ENCODE peak calls at places on chromosomes 5 and 9, in five cellular contexts. C is non-pigmented ciliary epithelial cell; N is PC-3; Y is CD4-positive, alpha-beta T cell; W is GM19239. U is an unnamed sample.

GRCh38 chr9:95606951-95607350 is 90.2 kb upstream of the PTCH1 start:
- DNase-seq in C (no peak), N (no peak), Y (no peak), W (no peak), U (no peak)

GRCh38 chr9:2216591-2216990 is 201.4 kb downstream of the SMARCA2 start:
- DNase-seq in C (no peak), N (peak), Y (no peak), W (no peak), U (no peak)

GRCh38 chr5:143427122-143427735 is 23.7 kb upstream of the NR3C1 start:
- DNase-seq in C (no peak), N (no peak), Y (no peak), W (no peak), U (no peak)

GRCh38 chr5:180041501-180042274 is 29.9 kb downstream of the RNF130 start:
- DNase-seq in C (no peak), N (no peak), Y (no peak), W (no peak), U (no peak)

GRCh38 chr9:32378993-32379729 is 5.3 kb upstream of the ACO1 start:
- DNase-seq in C (peak), N (peak), Y (peak), W (peak), U (peak)

GRCh38 chr5:134227259-134227658 is 1.4 kb upstream of the PPP2CA start:
- DNase-seq in C (no peak), N (no peak), Y (no peak), W (no peak), U (no peak)

GRCh38 chr9:3909966-3910650 is 384.3 kb upstream of the RFX3 start:
- DNase-seq in C (no peak), N (no peak), Y (no peak), W (no peak), U (no peak)

GRCh38 chr5:68368686-68369359 is 153.3 kb downstream of the PIK3R1 start:
- DNase-seq in C (no peak), N (peak), Y (no peak), W (no peak), U (no peak)